ENCODE peak calls at places on chromosomes 3 and 15, in ten cellular contexts. One of them, this sample, is unnamed.

GRCh38 chr3:117873236-117873635 is 1161.4 kb downstream of the IGSF11 start:
- DNase-seq in psoas muscle: no peak
- DNase-seq in kidney: peak; percentile 74
- DNase-seq in CD8-positive, alpha-beta T cell: no peak
- DNase-seq in cardiac muscle cell: peak; percentile 58
- DNase-seq in A549: no peak
- DNase-seq in RWPE2: no peak
- DNase-seq in GM12878: no peak
- DNase-seq in fibroblast of lung: no peak
- DNase-seq in tibial nerve: no peak
- DNase-seq in this sample: no peak

GRCh38 chr3:44991326-44991725 is 15.3 kb downstream of the EXOSC7 start:
- DNase-seq in tibial nerve: no peak
- DNase-seq in fibroblast of lung: no peak
- DNase-seq in A549: no peak
- DNase-seq in psoas muscle: no peak
- DNase-seq in kidney: no peak
- DNase-seq in cardiac muscle cell: no peak
- DNase-seq in CD8-positive, alpha-beta T cell: no peak
- DNase-seq in RWPE2: no peak
- DNase-seq in GM12878: no peak
- DNase-seq in this sample: no peak

GRCh38 chr3:21054064-21054463 is 696.9 kb downstream of the ZNF385D start:
- DNase-seq in CD8-positive, alpha-beta T cell: no peak
- DNase-seq in fibroblast of lung: no peak
- DNase-seq in kidney: no peak
- DNase-seq in cardiac muscle cell: no peak
- DNase-seq in RWPE2: no peak
- DNase-seq in A549: no peak
- DNase-seq in tibial nerve: no peak
- DNase-seq in psoas muscle: no peak
- DNase-seq in GM12878: no peak
- DNase-seq in this sample: no peak

GRCh38 chr3:26484140-26484539 is 138.4 kb upstream of the LRRC3B start:
- DNase-seq in A549: no peak
- DNase-seq in CD8-positive, alpha-beta T cell: no peak
- DNase-seq in fibroblast of lung: no peak
- DNase-seq in RWPE2: no peak
- DNase-seq in GM12878: no peak
- DNase-seq in tibial nerve: no peak
- DNase-seq in kidney: no peak
- DNase-seq in cardiac muscle cell: no peak
- DNase-seq in psoas muscle: no peak
- DNase-seq in this sample: no peak

GRCh38 chr3:9563851-9564250 is 10.2 kb upstream of the LHFPL4 start:
- DNase-seq in cardiac muscle cell: no peak
- DNase-seq in kidney: no peak
- DNase-seq in fibroblast of lung: no peak
- DNase-seq in CD8-positive, alpha-beta T cell: no peak
- DNase-seq in tibial nerve: no peak
- DNase-seq in RWPE2: no peak
- DNase-seq in GM12878: no peak
- DNase-seq in A549: no peak
- DNase-seq in psoas muscle: no peak
- DNase-seq in this sample: no peak

GRCh38 chr3:178777718-178778411 is 241.6 kb downstream of the KCNMB2 start:
- DNase-seq in RWPE2: no peak
- DNase-seq in psoas muscle: no peak
- DNase-seq in A549: no peak
- DNase-seq in cardiac muscle cell: no peak
- DNase-seq in CD8-positive, alpha-beta T cell: no peak
- DNase-seq in fibroblast of lung: peak; percentile 39
- DNase-seq in kidney: no peak
- DNase-seq in GM12878: no peak
- DNase-seq in tibial nerve: no peak
- DNase-seq in this sample: no peak

GRCh38 chr15:88028024-88028423 is 228.5 kb downstream of the NTRK3 start:
- DNase-seq in fibroblast of lung: no peak
- DNase-seq in kidney: no peak
- DNase-seq in A549: no peak
- DNase-seq in CD8-positive, alpha-beta T cell: no peak
- DNase-seq in cardiac muscle cell: no peak
- DNase-seq in RWPE2: no peak
- DNase-seq in GM12878: no peak
- DNase-seq in psoas muscle: no peak
- DNase-seq in tibial nerve: no peak
- DNase-seq in this sample: no peak

GRCh38 chr15:59941612-59942011 is 62.5 kb upstream of the FOXB1 start:
- DNase-seq in RWPE2: no peak
- DNase-seq in GM12878: no peak
- DNase-seq in A549: no peak
- DNase-seq in tibial nerve: no peak
- DNase-seq in psoas muscle: no peak
- DNase-seq in kidney: no peak
- DNase-seq in fibroblast of lung: no peak
- DNase-seq in CD8-positive, alpha-beta T cell: no peak
- DNase-seq in cardiac muscle cell: no peak
- DNase-seq in this sample: no peak

GRCh38 chr15:63896336-63897115 is 62.8 kb upstream of the HERC1 start:
- DNase-seq in cardiac muscle cell: peak; percentile 70
- DNase-seq in CD8-positive, alpha-beta T cell: no peak
- DNase-seq in A549: peak; percentile 50
- DNase-seq in fibroblast of lung: peak; percentile 80
- DNase-seq in kidney: peak; percentile 80
- DNase-seq in psoas muscle: peak; percentile 72
- DNase-seq in tibial nerve: no peak
- DNase-seq in GM12878: peak; percentile 90
- DNase-seq in RWPE2: no peak
- DNase-seq in this sample: no peak

GRCh38 chr3:138646527-138646926 is 38.0 kb downstream of the FAIM start:
- DNase-seq in RWPE2: no peak
- DNase-seq in A549: no peak
- DNase-seq in tibial nerve: no peak
- DNase-seq in psoas muscle: no peak
- DNase-seq in cardiac muscle cell: no peak
- DNase-seq in kidney: no peak
- DNase-seq in CD8-positive, alpha-beta T cell: no peak
- DNase-seq in fibroblast of lung: no peak
- DNase-seq in GM12878: no peak
- DNase-seq in this sample: no peak

GRCh38 chr15:101121511-101122090 is 130.2 kb downstream of the CHSY1 start:
- DNase-seq in cardiac muscle cell: peak; percentile 73
- DNase-seq in fibroblast of lung: peak; percentile 65
- DNase-seq in CD8-positive, alpha-beta T cell: no peak
- DNase-seq in tibial nerve: peak; percentile 27
- DNase-seq in A549: no peak
- DNase-seq in RWPE2: no peak
- DNase-seq in kidney: peak; percentile 92
- DNase-seq in psoas muscle: peak; percentile 76
- DNase-seq in GM12878: no peak
- DNase-seq in this sample: no peak

GRCh38 chr3:73516656-73517055 is 108.1 kb downstream of the PDZRN3 start:
- DNase-seq in GM12878: no peak
- DNase-seq in kidney: no peak
- DNase-seq in cardiac muscle cell: no peak
- DNase-seq in CD8-positive, alpha-beta T cell: no peak
- DNase-seq in RWPE2: no peak
- DNase-seq in fibroblast of lung: no peak
- DNase-seq in psoas muscle: no peak
- DNase-seq in tibial nerve: no peak
- DNase-seq in A549: no peak
- DNase-seq in this sample: no peak

GRCh38 chr3:157914882-157915281 is 191.3 kb downstream of the SHOX2 start:
- DNase-seq in psoas muscle: no peak
- DNase-seq in cardiac muscle cell: peak; percentile 7
- DNase-seq in kidney: no peak
- DNase-seq in GM12878: no peak
- DNase-seq in A549: no peak
- DNase-seq in tibial nerve: no peak
- DNase-seq in fibroblast of lung: peak; percentile 2
- DNase-seq in CD8-positive, alpha-beta T cell: no peak
- DNase-seq in RWPE2: no peak
- DNase-seq in this sample: no peak

GRCh38 chr15:31840849-31841476 is 189.4 kb upstream of the CHRNA7 start:
- DNase-seq in A549: no peak
- DNase-seq in cardiac muscle cell: no peak
- DNase-seq in RWPE2: no peak
- DNase-seq in kidney: no peak
- DNase-seq in CD8-positive, alpha-beta T cell: no peak
- DNase-seq in tibial nerve: no peak
- DNase-seq in fibroblast of lung: no peak
- DNase-seq in GM12878: no peak
- DNase-seq in psoas muscle: no peak
- DNase-seq in this sample: no peak

GRCh38 chr3:105401691-105402149 is 35.0 kb downstream of the ALCAM start:
- DNase-seq in GM12878: no peak
- DNase-seq in RWPE2: no peak
- DNase-seq in kidney: no peak
- DNase-seq in psoas muscle: no peak
- DNase-seq in cardiac muscle cell: no peak
- DNase-seq in A549: no peak
- DNase-seq in fibroblast of lung: peak; percentile 91
- DNase-seq in CD8-positive, alpha-beta T cell: no peak
- DNase-seq in tibial nerve: no peak
- DNase-seq in this sample: peak; percentile 63

GRCh38 chr3:57176045-57176444 is 10.9 kb upstream of the IL17RD start:
- DNase-seq in A549: no peak
- DNase-seq in tibial nerve: no peak
- DNase-seq in cardiac muscle cell: no peak
- DNase-seq in kidney: no peak
- DNase-seq in psoas muscle: no peak
- DNase-seq in CD8-positive, alpha-beta T cell: no peak
- DNase-seq in fibroblast of lung: no peak
- DNase-seq in GM12878: no peak
- DNase-seq in RWPE2: no peak
- DNase-seq in this sample: no peak

GRCh38 chr3:57184516-57184915 is 15.3 kb downstream of the HESX1 start:
- DNase-seq in kidney: no peak
- DNase-seq in CD8-positive, alpha-beta T cell: no peak
- DNase-seq in fibroblast of lung: no peak
- DNase-seq in psoas muscle: no peak
- DNase-seq in cardiac muscle cell: peak; percentile 6
- DNase-seq in A549: no peak
- DNase-seq in tibial nerve: no peak
- DNase-seq in RWPE2: no peak
- DNase-seq in GM12878: no peak
- DNase-seq in this sample: no peak

GRCh38 chr3:57179580-57180410 is 14.6 kb upstream of the IL17RD start:
- DNase-seq in kidney: no peak
- DNase-seq in RWPE2: no peak
- DNase-seq in CD8-positive, alpha-beta T cell: no peak
- DNase-seq in fibroblast of lung: peak; percentile 20
- DNase-seq in A549: no peak
- DNase-seq in GM12878: no peak
- DNase-seq in cardiac muscle cell: peak; percentile 46
- DNase-seq in psoas muscle: no peak
- DNase-seq in tibial nerve: no peak
- DNase-seq in this sample: no peak
- TF ChIP-seq CTCF in kidney: peak; percentile 26
- TF ChIP-seq CTCF in RWPE2: peak; percentile 63
- TF ChIP-seq CTCF in CD8-positive, alpha-beta T cell: no peak
- TF ChIP-seq CTCF in fibroblast of lung: peak; percentile 51
- TF ChIP-seq CTCF in A549: peak; percentile 31
- TF ChIP-seq CTCF in GM12878: peak; percentile 50
- TF ChIP-seq CTCF in cardiac muscle cell: peak; percentile 47
- TF ChIP-seq CTCF in psoas muscle: peak; percentile 25
- TF ChIP-seq CTCF in tibial nerve: no peak
- TF ChIP-seq CTCF in this sample: peak; percentile 67

DNA sequence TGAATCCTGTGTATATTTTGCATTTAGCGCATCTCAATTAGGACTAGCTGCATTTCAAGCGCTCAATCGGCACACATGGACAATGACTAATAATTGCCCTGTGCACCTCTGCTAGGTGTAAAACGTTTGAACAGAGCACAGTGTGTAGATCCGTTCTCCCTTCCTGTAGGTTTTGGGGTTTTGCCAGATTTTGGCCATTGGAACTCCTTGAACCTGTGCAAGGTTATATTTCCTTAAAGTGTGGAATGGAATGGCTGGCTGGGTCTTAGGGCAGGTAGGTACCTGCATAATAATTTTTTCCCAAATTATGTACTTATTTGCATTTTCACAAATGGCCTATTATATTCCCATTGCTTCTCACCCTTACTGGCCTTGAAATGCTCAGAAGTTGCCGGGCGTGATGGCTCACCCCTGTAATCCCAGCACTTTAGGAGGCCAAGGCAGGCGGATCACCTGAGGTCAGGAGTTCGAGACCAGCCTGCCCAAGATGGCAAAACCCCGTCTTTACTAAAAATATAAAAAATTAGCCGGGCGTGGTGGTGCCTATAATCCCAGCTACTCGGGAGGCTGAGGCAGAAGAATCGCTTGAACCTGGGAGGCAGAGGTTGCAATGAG is 774 bp downstream of the RNU5B-1 start:
- DNase-seq in RWPE2: no peak
- DNase-seq in fibroblast of lung: no peak
- DNase-seq in CD8-positive, alpha-beta T cell: no peak
- DNase-seq in kidney: no peak
- DNase-seq in GM12878: no peak
- DNase-seq in tibial nerve: no peak
- DNase-seq in A549: peak; percentile 74
- DNase-seq in psoas muscle: no peak
- DNase-seq in cardiac muscle cell: no peak
- DNase-seq in this sample: no peak
- H3K4me3 ChIP-seq in RWPE2: peak overlapping the region; percentile 34
- H3K4me3 ChIP-seq in fibroblast of lung: no peak overlapping the region
- H3K4me3 ChIP-seq in CD8-positive, alpha-beta T cell: peak overlapping the region; percentile 39
- H3K4me3 ChIP-seq in kidney: peak overlapping the region; percentile 87
- H3K4me3 ChIP-seq in GM12878: peak overlapping the region; percentile 31
- H3K4me3 ChIP-seq in tibial nerve: peak overlapping the region; percentile 10
- H3K4me3 ChIP-seq in A549: peak overlapping the region; percentile 20
- H3K4me3 ChIP-seq in psoas muscle: peak overlapping the region; percentile 72
- H3K4me3 ChIP-seq in cardiac muscle cell: no peak overlapping the region
- H3K4me3 ChIP-seq in this sample: no peak overlapping the region

GRCh38 chr3:37308247-37308646 is 133.9 kb upstream of the LRRFIP2 start:
- DNase-seq in RWPE2: no peak
- DNase-seq in psoas muscle: no peak
- DNase-seq in fibroblast of lung: peak; percentile 30
- DNase-seq in GM12878: no peak
- DNase-seq in tibial nerve: no peak
- DNase-seq in CD8-positive, alpha-beta T cell: no peak
- DNase-seq in kidney: no peak
- DNase-seq in cardiac muscle cell: peak; percentile 43
- DNase-seq in A549: peak; percentile 36
- DNase-seq in this sample: no peak
- TF ChIP-seq CTCF in RWPE2: peak; percentile 24
- TF ChIP-seq CTCF in psoas muscle: peak; percentile 34
- TF ChIP-seq CTCF in fibroblast of lung: peak; percentile 34
- TF ChIP-seq CTCF in GM12878: peak; percentile 26
- TF ChIP-seq CTCF in tibial nerve: peak; percentile 12
- TF ChIP-seq CTCF in CD8-positive, alpha-beta T cell: peak; percentile 66
- TF ChIP-seq CTCF in kidney: no peak
- TF ChIP-seq CTCF in cardiac muscle cell: peak; percentile 29
- TF ChIP-seq CTCF in A549: peak; percentile 30
- TF ChIP-seq CTCF in this sample: peak; percentile 40

DNA sequence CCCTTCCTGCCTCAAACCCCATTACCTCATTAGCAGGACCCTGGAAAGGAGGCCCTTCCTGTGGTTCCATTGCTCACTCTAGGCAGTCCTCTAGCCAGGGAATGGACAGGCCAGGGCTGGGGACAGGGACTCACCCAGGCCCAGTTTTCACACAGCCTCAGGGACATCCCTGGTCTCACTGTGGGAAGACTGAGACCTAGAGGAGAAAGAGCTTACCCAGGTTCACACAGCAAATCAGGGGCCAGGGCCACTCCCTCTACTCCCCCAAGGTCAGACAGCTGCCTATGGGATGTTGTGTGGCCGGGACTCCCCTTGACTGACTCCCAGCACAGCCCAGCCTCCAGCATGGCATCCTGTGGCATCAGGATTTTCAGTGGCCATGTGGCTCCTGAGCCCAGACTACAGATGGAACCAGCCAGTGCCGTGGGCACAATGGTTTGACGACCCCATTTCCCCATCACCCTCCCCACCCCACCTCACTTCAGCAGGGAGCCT is 49.3 kb downstream of the ADAMTS7 start:
- DNase-seq in fibroblast of lung: no peak
- DNase-seq in GM12878: no peak
- DNase-seq in psoas muscle: peak; percentile 7
- DNase-seq in CD8-positive, alpha-beta T cell: no peak
- DNase-seq in kidney: peak; percentile 64
- DNase-seq in tibial nerve: no peak
- DNase-seq in cardiac muscle cell: no peak
- DNase-seq in RWPE2: peak; percentile 55
- DNase-seq in A549: no peak
- DNase-seq in this sample: no peak
- H3K4me3 ChIP-seq in fibroblast of lung: no peak overlapping the region
- H3K4me3 ChIP-seq in GM12878: no peak overlapping the region
- H3K4me3 ChIP-seq in psoas muscle: no peak overlapping the region
- H3K4me3 ChIP-seq in CD8-positive, alpha-beta T cell: peak overlapping the region; percentile 45
- H3K4me3 ChIP-seq in kidney: no peak overlapping the region
- H3K4me3 ChIP-seq in tibial nerve: no peak overlapping the region
- H3K4me3 ChIP-seq in cardiac muscle cell: no peak overlapping the region
- H3K4me3 ChIP-seq in RWPE2: no peak overlapping the region
- H3K4me3 ChIP-seq in A549: no peak overlapping the region
- H3K4me3 ChIP-seq in this sample: no peak overlapping the region

This sample was measured in retinal pigment epithelial cell.